ENCODE peak calls at places on chromosomes 13 and 19, in four cellular contexts. W, Z, V and E are unnamed samples.

GRCh38 chr19:48311384-48311783 is 14.0 kb upstream of the EMP3 start:
- DNase-seq in W (no peak), V (no peak), Z (no peak), E (no peak)

GRCh38 chr19:54573330-54573872 is at the start of gene LILRA2:
- DNase-seq in V (no peak), W (no peak), Z (no peak), E (no peak)

GRCh38 chr19:15250635-15250993 is 18.4 kb upstream of the EPHX3 start:
- DNase-seq in Z (no peak), V (no peak), W (no peak), E (no peak)

GRCh38 chr13:46526763-46527162 is 26.2 kb upstream of the LRCH1 start:
- DNase-seq in Z (no peak), W (no peak), V (no peak), E (no peak)

GRCh38 chr19:46618670-46619231 is 6.1 kb downstream of the PTGIR start:
- DNase-seq in Z (no peak), V (peak), W (no peak), E (peak)

GRCh38 chr19:43148233-43148632 is 38.1 kb downstream of the PSG5 start:
- DNase-seq in W (no peak), V (peak), Z (no peak), E (no peak)

GRCh38 chr19:8113017-8113416 is 36.4 kb downstream of the FBN3 start:
- DNase-seq in V (no peak), Z (no peak), W (no peak), E (no peak)

GRCh38 chr19:35805518-35806102 is 7.0 kb downstream of the PRODH2 start:
- DNase-seq in V (no peak), Z (no peak), W (no peak), E (no peak)

GRCh38 chr13:85521586-85521985 is 277.6 kb downstream of the SLITRK6 start:
- DNase-seq in W (no peak), Z (no peak), V (peak), E (no peak)

GRCh38 chr13:97148894-97149293 is 73.2 kb upstream of the MBNL2 start:
- DNase-seq in W (no peak), V (no peak), Z (no peak), E (no peak)

GRCh38 chr19:36838784-36839324 is 667 bp upstream of the ZNF790 start:
- DNase-seq in Z (no peak), V (no peak), W (no peak), E (no peak)

GRCh38 chr19:43697295-43697694 is 18.6 kb upstream of the IRGC start:
- DNase-seq in Z (no peak), W (no peak), V (no peak), E (no peak)

GRCh38 chr13:103133551-103133950 is 67.3 kb upstream of the SLC10A2 start:
- DNase-seq in W (no peak), V (no peak), Z (no peak), E (no peak)

GRCh38 chr19:20038358-20039202 is 725 bp downstream of the ZNF682 start:
- DNase-seq in W (no peak), V (no peak), Z (no peak), E (no peak)

GRCh38 chr13:105956891-105957290 is 578.6 kb downstream of the EFNB2 start:
- DNase-seq in W (no peak), V (no peak), Z (no peak), E (no peak)

GRCh38 chr19:12789904-12790619 is 1.2 kb upstream of the JUNB start:
- DNase-seq in W (peak), Z (peak), V (peak), E (peak)

GRCh38 chr19:49861541-49862410 is 5.6 kb downstream of the PNKP start:
- DNase-seq in W (no peak), V (no peak), Z (no peak), E (no peak)

GRCh38 chr13:44972956-44973581 is 16.2 kb downstream of the NUFIP1 start:
- DNase-seq in Z (no peak), W (no peak), V (no peak), E (no peak)

GRCh38 chr13:109784590-109785140 is 1.7 kb downstream of the IRS2 start:
- DNase-seq in W (peak), V (peak), Z (peak), E (peak)

GRCh38 chr13:48636550-48636949 is 17.2 kb upstream of the CYSLTR2 start:
- DNase-seq in V (no peak), Z (no peak), W (no peak), E (no peak)

GRCh38 chr13:60139272-60139671 is 24.5 kb downstream of the DIAPH3 start:
- DNase-seq in V (no peak), Z (no peak), W (no peak), E (no peak)

GRCh38 chr13:50911051-50911690 is 1.6 kb downstream of the RNASEH2B start:
- DNase-seq in W (no peak), V (no peak), Z (no peak), E (no peak)

GRCh38 chr13:62512194-62513141 is 1096.8 kb upstream of the PCDH20 start:
- DNase-seq in Z (peak), W (no peak), V (peak), E (peak)

GRCh38 chr19:17411801-17412200 is 6.4 kb upstream of the BST2 start:
- DNase-seq in V (no peak), Z (no peak), W (no peak), E (no peak)